ENCODE peak calls at places on chromosomes 11 and 22, in eight cellular contexts. I is choroid plexus epithelial cell; C is CD4-positive, alpha-beta memory T cell; F is EL; Z is SK-MEL-5; M is body of pancreas; Y is activated CD4-positive, alpha-beta T cell treated with anti-CD3 and anti-CD28 coated beads for 48 hours; U is HFFc6. T is an unnamed sample.

GRCh38 chr22:45007247-45007945 is 2.4 kb downstream of the PHF21B start:
- DNase-seq in C (no peak), Y (peak), Z (peak), M (no peak), I (peak), U (no peak), F (peak), T (no peak)

GRCh38 chr11:134358165-134358852 is 26.5 kb downstream of the GLB1L2 start:
- DNase-seq in Z (no peak), Y (no peak), U (no peak), C (no peak), I (no peak), M (no peak), F (no peak), T (no peak)

GRCh38 chr11:17393472-17393871 is 5.0 kb upstream of the KCNJ11 start:
- DNase-seq in F (no peak), U (no peak), C (no peak), I (no peak), Z (no peak), M (no peak), Y (no peak), T (no peak)

GRCh38 chr11:102780491-102780918 is at the start of gene MMP10:
- DNase-seq in I (peak), C (no peak), M (no peak), Z (peak), Y (no peak), F (peak), U (peak), T (peak)

GRCh38 chr11:117197006-117197405 is 2.2 kb upstream of the TAGLN start:
- DNase-seq in Y (no peak), C (no peak), M (no peak), Z (no peak), I (no peak), F (no peak), U (no peak), T (no peak)

GRCh38 chr22:23204541-23205157 is 24.3 kb downstream of the BCR start:
- DNase-seq in C (no peak), Z (no peak), U (no peak), M (peak), F (no peak), I (no peak), Y (no peak), T (no peak)

GRCh38 chr11:69867076-69868002 is 48.1 kb upstream of the FGF3 start:
- DNase-seq in U (peak), F (peak), I (no peak), M (no peak), Z (peak), Y (no peak), C (no peak), T (peak)

GRCh38 chr11:87361891-87362290 is 324.2 kb downstream of the TMEM135 start:
- DNase-seq in Z (no peak), I (no peak), F (no peak), Y (no peak), C (no peak), U (no peak), M (no peak), T (no peak)

GRCh38 chr11:36702330-36703054 is 104.5 kb upstream of the RAG2 start:
- DNase-seq in C (no peak), Y (no peak), Z (peak), U (peak), I (peak), F (peak), M (peak), T (peak)

GRCh38 chr11:61960532-61960931 is 6.9 kb downstream of the FTH1 start:
- DNase-seq in Z (no peak), Y (no peak), C (no peak), F (no peak), I (no peak), M (no peak), U (no peak), T (no peak)

GRCh38 chr11:134554106-134554505 is 142.1 kb upstream of the B3GAT1 start:
- DNase-seq in M (no peak), F (no peak), Z (no peak), I (no peak), C (no peak), Y (no peak), U (no peak), T (no peak)

GRCh38 chr11:78586452-78587046 is 11.9 kb upstream of the NARS2 start:
- DNase-seq in I (peak), F (peak), C (peak), U (no peak), Z (peak), M (no peak), Y (no peak), T (peak)

GRCh38 chr11:115759622-115760527 is 255.7 kb upstream of the CADM1 start:
- DNase-seq in Y (no peak), I (no peak), F (peak), M (peak), U (no peak), Z (no peak), C (no peak), T (no peak)

GRCh38 chr11:36500315-36500721 is 9.8 kb downstream of the TRAF6 start:
- DNase-seq in F (peak), Z (peak), I (peak), C (no peak), M (peak), Y (no peak), U (peak), T (no peak)

GRCh38 chr22:40156001-40156516 is 21.7 kb upstream of the TNRC6B start:
- DNase-seq in C (no peak), U (peak), I (peak), Y (peak), M (peak), F (peak), Z (peak), T (peak)

GRCh38 chr11:121572581-121573059 is 119.9 kb upstream of the SORL1-AS1 start:
- DNase-seq in M (peak), Y (no peak), U (no peak), C (no peak), I (no peak), F (no peak), Z (no peak), T (no peak)